ENCODE peak calls at places on chromosomes 13 and 19, in four cellular contexts. T is H1, J is mesendoderm, L is IMR-90. E is an unnamed sample.

GRCh38 chr13:105643966-105644365 is 891.5 kb downstream of the EFNB2 start:
- DNase-seq in T (no peak), J (no peak), L (no peak), E (no peak)

GRCh38 chr13:25214371-25215252 is 42.5 kb upstream of the AMER2 start:
- DNase-seq in T (no peak), J (peak; percentile 53), L (peak; percentile 21), E (no peak)

GRCh38 chr19:4368128-4368820 is 24.9 kb downstream of the MPND start:
- DNase-seq in T (peak; percentile 45), J (no peak), L (peak; percentile 36), E (no peak)

GRCh38 chr19:17020823-17021222 is 5.8 kb downstream of the CPAMD8 start:
- DNase-seq in T (no peak), J (peak; percentile 55), L (no peak), E (no peak)

GRCh38 chr13:74115138-74115537 is 19.1 kb downstream of the KLF12 start:
- DNase-seq in T (no peak), J (no peak), L (peak; percentile 78), E (no peak)

GRCh38 chr13:102128216-102128800 is 273.5 kb downstream of the FGF14 start:
- DNase-seq in T (no peak), J (peak; percentile 21), L (peak; percentile 42), E (no peak)

GRCh38 chr19:1291761-1292418 is 6.2 kb downstream of the EFNA2 start:
- DNase-seq in T (no peak), J (no peak), L (no peak), E (no peak)

GRCh38 chr13:24264976-24265375 is 44.4 kb upstream of the C1QTNF9 start:
- DNase-seq in T (no peak), J (no peak), L (no peak), E (no peak)

GRCh38 chr19:53882391-53883050 is 524 bp downstream of the PRKCG start:
- DNase-seq in T (peak; percentile 63), J (no peak), L (no peak), E (no peak)

GRCh38 chr13:75326173-75327131 is 155.5 kb downstream of the TBC1D4 start:
- DNase-seq in T (no peak), J (peak; percentile 91), L (peak; percentile 53), E (no peak)

GRCh38 chr13:57557979-57558529 is 73.5 kb upstream of the PCDH17 start:
- DNase-seq in T (no peak), J (peak; percentile 69), L (no peak), E (no peak)

GRCh38 chr19:57888494-57889231 is at the start of gene ZNF814:
- DNase-seq in T (peak; percentile 93), J (peak; percentile 99), L (peak; percentile 84), E (peak; percentile 94)

GRCh38 chr19:38059897-38060296 is 152.9 kb downstream of the SIPA1L3 start:
- DNase-seq in T (no peak), J (no peak), L (no peak), E (no peak)

GRCh38 chr13:113106666-113107065 is 1.1 kb downstream of the F7 start:
- DNase-seq in T (no peak), J (no peak), L (no peak), E (no peak)

GRCh38 chr13:20363604-20364003 is 131.5 kb upstream of the GJB6 start:
- DNase-seq in T (no peak), J (no peak), L (no peak), E (no peak)

GRCh38 chr13:76378767-76379166 is 507.4 kb downstream of the KCTD12 start:
- DNase-seq in T (no peak), J (no peak), L (no peak), E (no peak)

GRCh38 chr13:100234524-100235136 is 145.7 kb downstream of the PCCA start:
- DNase-seq in T (no peak), J (peak; percentile 45), L (peak; percentile 55), E (no peak)

GRCh38 chr13:50829896-50830295 is 13.6 kb downstream of the DLEU7 start:
- DNase-seq in T (no peak), J (no peak), L (no peak), E (no peak)

GRCh38 chr19:57905258-57905657 is 11.1 kb downstream of the ZNF417 start:
- DNase-seq in T (no peak), J (no peak), L (no peak), E (no peak)

GRCh38 chr13:23467048-23467931 is 33.8 kb upstream of the SACS start:
- DNase-seq in T (no peak), J (no peak), L (peak; percentile 43), E (no peak)

GRCh38 chr19:6066661-6067646 is 43.3 kb downstream of the RFX2 start:
- DNase-seq in T (peak; percentile 68), J (peak; percentile 98), L (peak; percentile 86), E (peak; percentile 79)

GRCh38 chr13:84446972-84447700 is 564.9 kb upstream of the SLITRK1 start:
- DNase-seq in T (peak; percentile 38), J (peak; percentile 41), L (no peak), E (no peak)

GRCh38 chr13:103640617-103641016 is 574.4 kb upstream of the SLC10A2 start:
- DNase-seq in T (no peak), J (no peak), L (no peak), E (no peak)

GRCh38 chr13:48097793-48098192 is 2.9 kb upstream of the MED4 start:
- DNase-seq in T (no peak), J (no peak), L (no peak), E (no peak)

GRCh38 chr19:49338023-49338677 is 2.9 kb downstream of the CD37 start:
- DNase-seq in T (peak; percentile 75), J (peak; percentile 69), L (no peak), E (peak; percentile 76)

GRCh38 chr13:90933097-90933826 is 414.2 kb upstream of the MIR17HG start:
- DNase-seq in T (no peak), J (no peak), L (no peak), E (no peak)

GRCh38 chr13:110422913-110423688 is 116.0 kb downstream of the COL4A2 start:
- DNase-seq in T (no peak), J (no peak), L (no peak), E (no peak)
- H2BK15ac ChIP-seq in T (no peak overlapping the region), J (no peak overlapping the region), L (peak overlapping the region; percentile 51), E (no peak overlapping the region)

GRCh38 chr13:37475966-37476365 is 122.6 kb downstream of the POSTN start:
- DNase-seq in T (no peak), J (no peak), L (peak; percentile 87), E (no peak)
- H3K56ac ChIP-seq in T (no peak overlapping the region), J (no peak overlapping the region), L (no peak overlapping the region), E (no peak overlapping the region)

GRCh38 chr13:109782066-109782822 is 4.1 kb downstream of the IRS2 start:
- DNase-seq in T (no peak), J (no peak), L (no peak), E (no peak)
- H2BK5ac ChIP-seq in T (no peak overlapping the region), J (no peak overlapping the region), L (no peak overlapping the region), E (no peak overlapping the region)

GRCh38 chr13:110119943-110120905 is 186.7 kb downstream of the COL4A1 start:
- DNase-seq in T (peak; percentile 35), J (no peak), L (peak; percentile 41), E (peak; percentile 15)
- H2BK15ac ChIP-seq in T (peak overlapping the region; percentile 67), J (no peak overlapping the region), L (peak overlapping the region; percentile 2), E (no peak overlapping the region)

DNA sequence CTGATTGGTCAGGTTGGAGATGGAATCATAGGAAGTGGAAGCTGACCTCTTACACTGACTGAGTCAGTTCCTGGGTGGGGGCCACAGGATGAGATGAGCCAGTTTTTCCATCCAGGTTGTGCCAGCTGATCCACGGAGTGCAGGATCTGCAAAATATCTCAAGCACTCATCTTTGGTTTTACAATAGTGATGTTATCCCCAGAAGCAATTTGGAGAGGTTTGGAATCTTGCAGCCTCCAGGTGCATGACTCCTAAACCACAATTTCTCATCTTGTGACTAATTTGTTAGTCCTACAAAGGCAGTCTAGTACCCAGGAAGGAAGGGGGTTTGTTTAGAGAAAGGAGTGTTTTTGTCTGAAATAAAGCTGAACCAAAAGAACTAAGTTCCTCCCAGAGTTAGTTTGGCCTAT is 212.8 kb downstream of the SLITRK6 start:
- DNase-seq in T (no peak), J (no peak), L (peak; percentile 85), E (no peak)
- H3K56ac ChIP-seq in T (no peak overlapping the region), J (no peak overlapping the region), L (no peak overlapping the region), E (no peak overlapping the region)

GRCh38 chr19:30091856-30092255 is 149.8 kb downstream of the URI1 start:
- DNase-seq in T (no peak), J (no peak), L (no peak), E (no peak)

GRCh38 chr19:30092721-30093569 is 150.9 kb downstream of the URI1 start:
- DNase-seq in T (no peak), J (no peak), L (no peak), E (no peak)

GRCh38 chr19:30090963-30091362 is 148.9 kb downstream of the URI1 start:
- DNase-seq in T (no peak), J (no peak), L (no peak), E (no peak)

GRCh38 chr19:30090476-30090875 is 148.4 kb downstream of the URI1 start:
- DNase-seq in T (no peak), J (no peak), L (no peak), E (no peak)

DNA sequence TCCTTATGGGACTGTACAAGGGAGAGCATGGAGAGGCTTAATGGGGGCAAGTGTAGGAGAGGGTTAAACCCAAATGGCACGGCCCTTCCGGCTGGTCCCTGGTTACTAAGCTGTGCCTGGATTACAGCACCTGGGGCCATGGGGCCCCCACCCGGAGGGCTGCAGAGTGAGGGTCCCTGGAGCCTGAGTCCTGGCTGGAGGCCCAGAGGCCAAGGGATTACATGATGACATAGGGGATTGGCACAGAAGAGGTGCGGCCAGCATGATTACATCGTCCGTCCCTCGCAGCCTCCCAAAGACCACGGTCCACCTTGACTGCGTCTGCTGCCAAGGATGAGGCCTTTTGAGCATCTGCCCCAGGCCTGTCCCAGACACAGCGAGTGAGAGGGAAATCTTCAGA is 149.4 kb downstream of the URI1 start:
- DNase-seq in T (no peak), J (no peak), L (no peak), E (no peak)
- H2BK5ac ChIP-seq in T (no peak overlapping the region), J (no peak overlapping the region), L (no peak overlapping the region), E (no peak overlapping the region)

GRCh38 chr19:3055741-3056453 is 6.4 kb downstream of the TLE5 start:
- DNase-seq in T (peak; percentile 61), J (peak; percentile 46), L (no peak), E (peak; percentile 43)

GRCh38 chr19:3056454-3057016 is 5.8 kb downstream of the TLE5 start:
- DNase-seq in T (peak; percentile 61), J (peak; percentile 79), L (no peak), E (no peak)

GRCh38 chr19:3053780-3054179 is 8.5 kb downstream of the TLE5 start:
- DNase-seq in T (peak; percentile 50), J (no peak), L (no peak), E (no peak)

GRCh38 chr19:3054265-3054971 is 7.9 kb downstream of the TLE5 start:
- DNase-seq in T (no peak), J (no peak), L (no peak), E (no peak)

GRCh38 chr19:3054972-3055740 is 7.1 kb downstream of the TLE5 start:
- DNase-seq in T (no peak), J (peak; percentile 53), L (peak; percentile 17), E (no peak)
- H2BK15ac ChIP-seq in T (no peak overlapping the region), J (no peak overlapping the region), L (no peak overlapping the region), E (no peak overlapping the region)

GRCh38 chr19:28437390-28438346 is 775.3 kb downstream of the UQCRFS1 start:
- DNase-seq in T (peak; percentile 11), J (no peak), L (no peak), E (no peak)

GRCh38 chr19:28435551-28436261 is 777.2 kb downstream of the UQCRFS1 start:
- DNase-seq in T (no peak), J (no peak), L (no peak), E (no peak)

GRCh38 chr19:28436320-28436719 is 776.6 kb downstream of the UQCRFS1 start:
- DNase-seq in T (no peak), J (no peak), L (no peak), E (no peak)
- H3K56ac ChIP-seq in T (no peak overlapping the region), J (no peak overlapping the region), L (no peak overlapping the region), E (no peak overlapping the region)